ENCODE peak calls at places on chromosomes 6 and 20, in ten cellular contexts. J, W, V, Y, I, S, K, O, Q and L are unnamed samples.
A peak's percentile ranks its signal among the peaks of the same experiment; 100 is the strongest.

GRCh38 chr20:23211164-23211563 is 125.0 kb upstream of the CD93 start:
- DNase-seq in I (no peak), J (no peak), O (no peak), W (no peak), S (no peak), V (no peak), K (no peak), Q (no peak), Y (no peak), L (no peak)

GRCh38 chr6:148906386-148906785 is 159.6 kb downstream of the UST start:
- DNase-seq in W (no peak), V (no peak), Y (no peak), J (no peak), O (no peak), S (no peak), I (no peak), K (no peak), Q (no peak), L (no peak)

GRCh38 chr6:132814716-132815570 is 574 bp downstream of the RPS12 start:
- DNase-seq in I (no peak), W (no peak), J (no peak), O (no peak), Y (no peak), V (no peak), S (peak; percentile 35), Q (no peak), K (no peak), L (peak; percentile 14)

GRCh38 chr20:10788877-10789276 is 115.1 kb upstream of the JAG1 start:
- DNase-seq in K (no peak), Q (no peak), V (no peak), Y (no peak), W (no peak), J (peak; percentile 40), S (no peak), I (no peak), O (no peak), L (no peak)

GRCh38 chr6:162443101-162443500 is 284.5 kb downstream of the PRKN start:
- DNase-seq in W (no peak), Q (no peak), I (no peak), S (no peak), K (no peak), V (no peak), Y (no peak), J (no peak), O (no peak), L (no peak)

GRCh38 chr20:16514145-16514544 is 59.1 kb downstream of the KIF16B start:
- DNase-seq in J (no peak), W (no peak), O (no peak), Y (no peak), V (no peak), S (no peak), Q (no peak), K (no peak), I (no peak), L (no peak)

GRCh38 chr6:139230421-139230840 is 61.4 kb downstream of the TXLNB start:
- DNase-seq in W (no peak), Y (no peak), S (peak; percentile 16), J (no peak), K (no peak), I (no peak), V (no peak), O (no peak), Q (no peak), L (peak; percentile 60)

GRCh38 chr6:144646066-144646800 is 361.1 kb downstream of the UTRN start:
- DNase-seq in J (no peak), I (no peak), W (no peak), Q (no peak), Y (no peak), V (no peak), K (no peak), O (no peak), S (no peak), L (no peak)

GRCh38 chr6:121223212-121223611 is 111.1 kb downstream of the TBC1D32 start:
- DNase-seq in K (no peak), V (no peak), J (no peak), I (no peak), Y (no peak), W (no peak), Q (no peak), S (no peak), O (no peak), L (no peak)

GRCh38 chr6:153001767-153002612 is 519 bp downstream of the MTRF1L start:
- DNase-seq in K (no peak), I (no peak), S (no peak), J (no peak), Y (no peak), V (peak; percentile 20), O (no peak), Q (no peak), W (no peak), L (peak; percentile 20)

GRCh38 chr6:72669324-72669723 is 47.5 kb downstream of the KCNQ5 start:
- DNase-seq in Y (peak; percentile 73), V (no peak), I (no peak), J (no peak), Q (no peak), O (no peak), S (no peak), K (no peak), W (no peak), L (no peak)

GRCh38 chr20:62413896-62414481 is 6.9 kb upstream of the CABLES2 start:
- DNase-seq in V (no peak), J (no peak), W (no peak), I (no peak), K (no peak), S (no peak), Y (peak; percentile 45), O (no peak), Q (no peak), L (no peak)
- TF ChIP-seq CTCF in V (no peak), J (no peak), W (no peak), I (no peak), K (peak; percentile 7), S (no peak), Y (peak; percentile 72), O (no peak), Q (no peak), L (no peak)

DNA sequence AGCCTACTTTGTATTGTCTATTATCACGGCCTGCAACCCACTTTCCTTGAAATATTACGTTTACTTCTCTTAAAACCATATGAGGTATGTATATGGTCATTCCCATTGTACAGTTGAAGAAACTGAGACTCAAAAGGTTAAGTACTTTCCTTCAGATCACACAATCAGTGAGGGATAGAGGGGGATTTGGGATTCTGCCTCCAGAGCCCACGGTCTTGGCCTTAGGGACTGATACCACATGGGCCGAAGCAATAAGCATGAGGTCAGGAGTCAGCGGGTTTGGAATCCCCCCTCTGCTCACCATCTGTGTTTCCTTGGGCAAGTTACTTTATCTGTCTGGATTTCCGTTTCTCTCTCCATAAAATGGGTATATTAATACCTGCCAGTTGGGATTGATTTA is 19.4 kb upstream of the EPB41L1 start:
- DNase-seq in I (no peak), Y (no peak), K (no peak), O (no peak), S (no peak), V (no peak), W (no peak), J (no peak), Q (no peak), L (no peak)
- H3K4me3 ChIP-seq in I (no peak overlapping the region), Y (no peak overlapping the region), K (no peak overlapping the region), O (no peak overlapping the region), S (no peak overlapping the region), V (no peak overlapping the region), W (no peak overlapping the region), J (no peak overlapping the region), Q (no peak overlapping the region), L (no peak overlapping the region)

GRCh38 chr6:68226460-68226859 is 408.6 kb upstream of the ADGRB3 start:
- DNase-seq in O (no peak), J (no peak), K (no peak), V (no peak), S (peak; percentile 64), Y (peak; percentile 8), I (no peak), Q (no peak), W (no peak), L (peak; percentile 36)
- TF ChIP-seq CTCF in O (peak; percentile 40), J (no peak), K (no peak), V (no peak), S (peak; percentile 74), Y (peak; percentile 29), I (no peak), Q (peak; percentile 14), W (peak; percentile 23), L (peak; percentile 49)

DNA sequence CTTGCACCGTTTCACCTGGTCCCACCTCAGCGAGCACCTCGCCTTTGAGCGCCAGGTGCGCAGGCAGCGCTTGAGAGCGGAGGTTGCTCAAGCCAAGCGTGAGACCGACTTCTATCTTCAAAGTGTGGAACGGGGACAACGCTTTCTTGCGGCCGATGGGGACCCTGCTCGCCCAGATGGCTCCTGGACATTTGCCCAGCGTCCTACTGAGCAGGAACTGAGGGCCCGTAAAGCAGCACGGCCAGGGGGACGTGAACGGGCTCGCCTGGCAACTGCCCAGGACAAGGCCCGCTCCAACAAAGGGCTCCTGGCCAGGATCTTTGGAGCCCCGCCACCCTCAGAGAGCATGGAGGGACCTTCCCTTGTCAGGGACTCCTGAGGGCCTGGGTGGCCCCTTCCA is 1.5 kb downstream of the ABT1 start:
- DNase-seq in O (no peak), K (no peak), S (no peak), Q (no peak), W (no peak), J (no peak), Y (no peak), V (no peak), I (peak; percentile 59), L (no peak)
- H3K4me3 ChIP-seq in O (peak overlapping the region; percentile 98), K (peak overlapping the region; percentile 75), S (no peak overlapping the region), Q (no peak overlapping the region), W (peak overlapping the region; percentile 88), J (no peak overlapping the region), Y (no peak overlapping the region), V (peak overlapping the region; percentile 97), I (no peak overlapping the region), L (peak overlapping the region; percentile 99)

GRCh38 chr6:13769655-13770053 is 44.7 kb downstream of the MCUR1 start:
- DNase-seq in I (no peak), O (no peak), Y (no peak), V (no peak), Q (no peak), S (no peak), K (no peak), J (no peak), W (no peak), L (no peak)
- TF ChIP-seq CTCF in I (no peak), O (peak; percentile 22), Y (peak; percentile 65), V (no peak), Q (peak; percentile 12), S (peak; percentile 43), K (peak; percentile 11), J (no peak), W (no peak), L (no peak)

DNA sequence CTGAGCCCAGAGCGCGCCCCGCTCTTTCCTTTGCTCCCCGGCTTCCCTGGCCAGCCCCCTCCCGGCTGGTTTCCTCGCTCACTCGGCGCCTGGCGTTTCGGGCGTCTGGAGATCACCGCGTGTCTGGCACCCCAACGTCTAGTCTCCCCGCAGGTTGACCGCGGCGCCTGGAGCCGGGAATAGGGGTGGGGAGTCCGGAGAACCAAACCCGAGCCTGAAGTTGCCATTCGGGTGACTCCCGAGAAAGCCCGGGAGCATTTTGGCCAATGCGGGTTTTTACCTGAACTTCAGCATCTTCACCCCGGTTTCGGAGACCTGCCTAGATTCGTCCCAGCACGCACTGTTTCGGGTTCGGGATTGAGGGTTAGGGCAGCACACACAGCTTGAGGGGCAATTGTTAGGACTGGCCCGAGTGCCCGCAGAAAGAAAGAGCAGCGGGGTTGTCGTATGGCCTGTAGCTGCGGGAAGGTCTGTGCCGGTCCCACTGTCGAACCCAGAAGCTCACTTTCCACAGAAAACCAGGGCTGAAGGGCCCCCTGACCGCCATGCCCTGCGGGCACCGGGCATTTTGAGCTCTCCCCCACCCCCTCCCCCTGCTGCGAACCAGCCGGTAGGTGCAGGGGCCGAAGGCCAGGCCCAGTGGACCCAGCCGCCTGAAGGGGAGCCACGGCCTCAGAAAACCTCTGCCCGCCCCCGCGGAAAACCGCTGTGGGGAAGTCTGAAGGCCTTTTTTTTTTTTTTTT is 2.1 kb downstream of the FOXP4 start:
- DNase-seq in K (no peak), O (peak; percentile 82), J (no peak), V (no peak), I (no peak), Q (no peak), W (no peak), Y (no peak), S (no peak), L (no peak)
- H3K4me3 ChIP-seq in K (peak overlapping the region; percentile 70), O (peak overlapping the region; percentile 78), J (peak overlapping the region; percentile 98), V (peak overlapping the region; percentile 72), I (peak overlapping the region; percentile 95), Q (peak overlapping the region; percentile 90), W (peak overlapping the region; percentile 91), Y (no peak overlapping the region), S (peak overlapping the region; percentile 94), L (peak overlapping the region; percentile 78)